ENCODE peak calls at places on chromosome 14, in four cellular contexts. P is aorta; D is CD8-positive, alpha-beta T cell; W is lower lobe of right lung. N is an unnamed sample.

GRCh38 chr14:54503476-54503875 is 6.2 kb upstream of the CGRRF1 start:
- DNase-seq in W (no peak), P (no peak), D (no peak), N (no peak)

GRCh38 chr14:70882771-70883492 is 24.3 kb upstream of the PCNX1 start:
- DNase-seq in W (no peak), P (no peak), D (no peak), N (no peak)

GRCh38 chr14:61153436-61153835 is 127.7 kb downstream of the TMEM30B start:
- DNase-seq in D (no peak), W (no peak), P (no peak), N (no peak)

GRCh38 chr14:103188691-103189480 is 65.6 kb downstream of the TNFAIP2 start:
- DNase-seq in W (peak; percentile 51), D (no peak), P (no peak), N (peak; percentile 52)

GRCh38 chr14:94601961-94602391 is 10.2 kb upstream of the SERPINA3 start:
- DNase-seq in P (peak; percentile 79), W (no peak), D (no peak), N (peak; percentile 56)

GRCh38 chr14:104341532-104342434 is 203.4 kb downstream of the KIF26A start:
- DNase-seq in W (peak; percentile 51), D (no peak), P (no peak), N (peak; percentile 83)

GRCh38 chr14:22849212-22849819 is 12.9 kb downstream of the MMP14 start:
- DNase-seq in W (peak; percentile 52), P (peak; percentile 89), D (no peak), N (no peak)

GRCh38 chr14:68365228-68365627 is 427.6 kb downstream of the ZFP36L1 start:
- DNase-seq in P (no peak), D (no peak), W (no peak), N (no peak)

GRCh38 chr14:95255013-95255412 is 64.7 kb downstream of the CLMN start:
- DNase-seq in D (no peak), P (no peak), W (no peak), N (no peak)

GRCh38 chr14:95196268-95196667 is 38.9 kb upstream of the DICER1 start:
- DNase-seq in P (no peak), W (no peak), D (no peak), N (no peak)

GRCh38 chr14:70856851-70857498 is 47.7 kb upstream of the MAP3K9 start:
- DNase-seq in D (no peak), P (no peak), W (no peak), N (no peak)

GRCh38 chr14:104632781-104633180 is 28.2 kb upstream of the TMEM179 start:
- DNase-seq in W (no peak), P (no peak), D (no peak), N (no peak)

GRCh38 chr14:52906141-52906601 is 44.7 kb downstream of the FERMT2 start:
- DNase-seq in P (no peak), W (no peak), D (no peak), N (no peak)

GRCh38 chr14:81406863-81407262 is 6.7 kb upstream of the STON2 start:
- DNase-seq in W (no peak), P (no peak), D (no peak), N (no peak)

GRCh38 chr14:92581206-92581605 is 67.6 kb downstream of the RIN3 start:
- DNase-seq in W (no peak), P (no peak), D (no peak), N (no peak)

GRCh38 chr14:62694075-62694474 is 351.2 kb downstream of the KCNH5 start:
- DNase-seq in W (no peak), D (no peak), P (no peak), N (no peak)

GRCh38 chr14:103091041-103091882 is 3.3 kb upstream of the EXOC3L4 start:
- DNase-seq in D (peak; percentile 58), W (peak; percentile 79), P (no peak), N (peak; percentile 85)

GRCh38 chr14:59278111-59278510 is 89.6 kb downstream of the DAAM1 start:
- DNase-seq in P (no peak), D (no peak), W (no peak), N (no peak)

GRCh38 chr14:67900188-67900587 is 80.6 kb downstream of the RAD51B start:
- DNase-seq in P (no peak), D (no peak), W (no peak), N (no peak)

GRCh38 chr14:67269338-67270060 is 28.3 kb downstream of the PALS1 start:
- DNase-seq in P (no peak), W (no peak), D (no peak), N (no peak)

GRCh38 chr14:21098892-21099595 is 589 bp upstream of the ZNF219 start:
- DNase-seq in D (no peak), W (no peak), P (no peak), N (no peak)

GRCh38 chr14:93023039-93023438 is 92.7 kb downstream of the ITPK1 start:
- DNase-seq in D (no peak), P (no peak), W (no peak), N (no peak)

GRCh38 chr14:75726326-75726725 is 65.3 kb downstream of the TTLL5 start:
- DNase-seq in P (no peak), W (no peak), D (no peak), N (no peak)

GRCh38 chr14:65096323-65097089 is 5.8 kb downstream of the MAX start:
- DNase-seq in P (no peak), W (no peak), D (no peak), N (no peak)

GRCh38 chr14:100657780-100658513 is 68.7 kb upstream of the DLK1 start:
- DNase-seq in P (no peak), W (no peak), D (no peak), N (no peak)

GRCh38 chr14:70821581-70821915 is 12.2 kb upstream of the MAP3K9 start:
- DNase-seq in D (no peak), W (no peak), P (no peak), N (peak; percentile 71)

GRCh38 chr14:104770851-104771272 is 17.9 kb downstream of the SIVA1 start:
- DNase-seq in D (no peak), W (no peak), P (no peak), N (peak; percentile 50)

GRCh38 chr14:26598081-26598671 is 343 bp upstream of the NOVA1 start:
- DNase-seq in D (no peak), P (peak; percentile 90), W (peak; percentile 58), N (peak; percentile 82)

GRCh38 chr14:74621556-74621955 is 9.5 kb upstream of the LTBP2 start:
- DNase-seq in W (no peak), P (no peak), D (no peak), N (no peak)

GRCh38 chr14:103121846-103122577 is 1.2 kb upstream of the TNFAIP2 start:
- DNase-seq in P (peak; percentile 93), W (peak; percentile 93), D (no peak), N (peak; percentile 87)

GRCh38 chr14:68379510-68380303 is 413.2 kb downstream of the ZFP36L1 start:
- DNase-seq in W (no peak), D (no peak), P (no peak), N (no peak)

DNA sequence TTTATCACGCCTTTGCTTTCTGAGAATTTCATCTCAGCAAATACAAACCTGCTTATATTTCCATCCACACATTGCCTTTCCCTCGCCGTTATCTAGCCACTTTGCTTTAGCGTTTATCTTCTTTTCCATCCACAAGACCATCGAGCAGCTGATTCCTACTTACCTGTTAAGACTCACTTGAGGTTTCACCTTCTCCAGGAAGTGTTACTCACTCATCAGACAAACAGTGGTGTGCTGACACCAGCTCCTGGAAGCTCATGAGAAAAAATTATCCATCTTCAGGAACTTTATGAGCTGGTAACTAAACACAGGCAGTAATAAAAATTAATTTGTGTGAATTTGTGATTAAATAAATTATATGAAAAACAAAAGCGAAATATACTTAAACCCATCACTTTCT is 295.3 kb upstream of the FLRT2 start:
- DNase-seq in P (no peak), W (no peak), D (no peak), N (no peak)
- H3K4me3 ChIP-seq in P (no peak overlapping the region), W (no peak overlapping the region), D (no peak overlapping the region), N (no peak overlapping the region)

GRCh38 chr14:34007902-34008301 is 57.0 kb upstream of the EGLN3 start:
- DNase-seq in P (no peak), D (no peak), W (no peak), N (no peak)
- H3K27me3 ChIP-seq in P (no peaks in the 10 kb centered on the region), D (no peaks in the 10 kb centered on the region), W (no peaks in the 10 kb centered on the region), N (no peaks in the 10 kb centered on the region)

GRCh38 chr14:24117179-24117578 is 2.4 kb upstream of the NRL start:
- DNase-seq in P (peak; percentile 34), W (no peak), D (no peak), N (peak; percentile 63)
- H3K4me3 ChIP-seq in P (no peak overlapping the region), W (no peak overlapping the region), D (no peak overlapping the region), N (peak overlapping the region; percentile 52)

DNA sequence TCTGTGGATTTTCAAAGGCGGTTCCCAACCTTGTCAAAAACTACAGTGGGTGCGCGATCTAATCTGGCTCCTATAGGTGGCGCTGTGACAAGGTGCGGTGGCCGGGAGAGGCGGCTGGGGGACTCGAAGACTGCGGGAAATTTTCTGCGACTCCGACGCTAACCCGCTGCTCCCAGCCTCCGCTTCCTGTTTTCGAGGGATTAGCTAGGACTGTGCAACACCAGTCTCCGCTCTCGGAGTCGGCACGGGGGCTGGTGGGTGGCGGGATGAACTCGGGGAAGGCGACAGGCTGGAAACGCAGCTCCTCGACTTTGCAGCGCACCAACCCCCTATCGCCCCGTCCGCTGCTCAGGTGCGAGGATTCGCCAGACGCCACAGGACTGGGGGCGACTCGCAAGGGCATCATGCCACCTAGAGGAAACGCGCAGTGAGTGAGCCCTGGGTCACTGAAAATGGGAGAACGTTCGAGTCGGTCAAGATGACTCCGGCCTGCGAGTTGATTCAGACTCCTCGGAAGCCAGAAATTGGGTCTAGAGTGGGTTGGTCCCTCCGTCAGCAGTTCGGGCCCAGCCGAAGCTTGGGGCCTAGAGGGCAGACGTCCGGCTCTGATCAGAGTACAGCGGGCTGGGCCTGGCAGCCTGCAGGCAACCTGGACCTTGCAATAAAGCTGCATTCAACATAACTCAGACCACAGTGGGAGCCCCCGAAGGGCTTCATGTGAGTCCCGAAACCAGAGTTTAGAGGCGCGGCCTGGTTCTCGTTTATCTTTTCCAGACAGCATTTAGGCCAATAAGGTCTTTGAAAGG is 5.5 kb upstream of the PAX9 start:
- DNase-seq in P (peak; percentile 76), W (no peak), D (no peak), N (peak; percentile 74)
- H3K27me3 ChIP-seq in P (peaks cover 6% of the 10 kb centered on the region), W (peaks cover 100% of the 10 kb centered on the region), D (peaks cover 38% of the 10 kb centered on the region), N (peaks cover 96% of the 10 kb centered on the region)

DNA sequence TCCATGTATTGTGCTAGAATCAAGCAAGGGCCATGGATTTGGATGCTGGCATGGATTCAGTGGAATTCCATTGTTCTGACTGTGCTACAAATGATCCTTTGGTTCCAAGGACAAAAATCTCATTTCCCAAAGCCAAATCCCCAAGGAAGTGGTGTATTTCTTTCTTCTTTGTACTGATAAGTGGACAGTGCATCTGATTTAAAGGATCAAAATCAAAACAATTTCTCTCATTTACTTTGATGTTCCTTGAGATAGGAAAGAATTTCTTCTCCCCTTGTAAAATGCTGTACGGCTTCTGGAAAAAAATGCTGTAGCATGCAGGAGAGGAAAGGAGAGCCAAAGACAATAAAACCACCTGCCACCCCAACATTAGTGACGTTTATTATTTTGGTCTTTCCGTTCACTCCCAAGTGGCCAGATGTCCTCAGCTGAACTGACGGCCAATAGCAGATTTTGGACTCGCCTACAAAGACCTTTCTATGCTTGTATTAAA is 185.7 kb downstream of the PRKD1 start:
- DNase-seq in P (no peak), D (no peak), W (no peak), N (no peak)
- H3K4me3 ChIP-seq in P (no peak overlapping the region), D (no peak overlapping the region), W (no peak overlapping the region), N (no peak overlapping the region)